ENCODE peak calls at places on chromosomes 4 and X, in seven cellular contexts. F is cardiac muscle cell, U is left ventricle myocardium inferior, A is brain microvascular endothelial cell, G is GM12865, V is fibroblast of lung, E is NB4. O is an unnamed sample.

GRCh38 chrX:29948653-29949052 is 266.7 kb upstream of the MAGEB2 start:
- DNase-seq in F (peak; percentile 57), U (no peak), A (no peak), G (no peak), V (peak; percentile 48), E (no peak), O (no peak)

GRCh38 chrX:71492086-71493065 is 40.5 kb upstream of the OGT start:
- DNase-seq in F (peak; percentile 52), U (peak; percentile 56), A (peak; percentile 51), G (peak; percentile 73), V (peak; percentile 51), E (peak; percentile 46), O (no peak)

GRCh38 chr4:183860110-183860509 is 45.0 kb upstream of the STOX2 start:
- DNase-seq in F (no peak), U (no peak), A (no peak), G (no peak), V (no peak), E (no peak), O (no peak)

GRCh38 chrX:49164589-49165360 is 2.2 kb downstream of the MAGIX start:
- DNase-seq in F (no peak), U (no peak), A (no peak), G (no peak), V (no peak), E (no peak), O (no peak)

GRCh38 chr4:43680416-43680815 is 768.2 kb downstream of the KCTD8 start:
- DNase-seq in F (no peak), U (no peak), A (no peak), G (no peak), V (no peak), E (no peak), O (no peak)

GRCh38 chr4:86274642-86275041 is 85.2 kb downstream of the MAPK10 start:
- DNase-seq in F (no peak), U (no peak), A (no peak), G (no peak), V (no peak), E (no peak), O (no peak)

GRCh38 chr4:61041527-61041926 is 158.6 kb upstream of the ADGRL3 start:
- DNase-seq in F (no peak), U (no peak), A (no peak), G (no peak), V (no peak), E (no peak), O (no peak)

GRCh38 chr4:118969359-118969758 is 80.7 kb downstream of the SYNPO2 start:
- DNase-seq in F (peak; percentile 80), U (peak; percentile 51), A (peak; percentile 70), G (peak; percentile 18), V (peak; percentile 68), E (peak; percentile 70), O (no peak)

GRCh38 chrX:2960861-2961515 is 31.8 kb upstream of the ARSD start:
- DNase-seq in F (no peak), U (no peak), A (no peak), G (no peak), V (no peak), E (no peak), O (no peak)

GRCh38 chr4:112099701-112100289 is 45.5 kb upstream of the FAM241A start:
- DNase-seq in F (peak; percentile 79), U (no peak), A (no peak), G (peak; percentile 57), V (peak; percentile 50), E (peak; percentile 65), O (peak; percentile 31)

GRCh38 chr4:52407545-52407944 is 251.6 kb downstream of the USP46 start:
- DNase-seq in F (no peak), U (no peak), A (no peak), G (no peak), V (no peak), E (no peak), O (no peak)

GRCh38 chrX:135213200-135213844 is 38.5 kb upstream of the ETDA start:
- DNase-seq in F (no peak), U (no peak), A (no peak), G (peak; percentile 15), V (no peak), E (no peak), O (no peak)

GRCh38 chr4:6403400-6403685 is 69.1 kb downstream of the PPP2R2C start:
- DNase-seq in F (peak; percentile 20), U (no peak), A (no peak), G (no peak), V (no peak), E (no peak), O (no peak)

GRCh38 chrX:17525762-17526555 is 151.0 kb downstream of the NHS start:
- DNase-seq in F (peak; percentile 26), U (no peak), A (no peak), G (no peak), V (peak; percentile 45), E (no peak), O (peak; percentile 33)

GRCh38 chr4:51906167-51906647 is 63.3 kb downstream of the DCUN1D4 start:
- DNase-seq in F (peak; percentile 12), U (no peak), A (no peak), G (peak; percentile 75), V (peak; percentile 49), E (peak; percentile 85), O (no peak)

GRCh38 chr4:109462802-109463201 is 29.2 kb downstream of the SEC24B start:
- DNase-seq in F (no peak), U (no peak), A (no peak), G (no peak), V (no peak), E (no peak), O (no peak)

GRCh38 chr4:39606747-39607146 is 31.9 kb downstream of the SMIM14 start:
- DNase-seq in F (no peak), U (no peak), A (no peak), G (no peak), V (no peak), E (no peak), O (no peak)

GRCh38 chr4:39613093-39613656 is 25.5 kb downstream of the SMIM14 start:
- DNase-seq in F (no peak), U (no peak), A (no peak), G (peak; percentile 75), V (peak; percentile 59), E (no peak), O (no peak)

GRCh38 chr4:39614487-39615162 is 24.0 kb downstream of the SMIM14 start:
- DNase-seq in F (peak; percentile 69), U (no peak), A (peak; percentile 29), G (peak; percentile 41), V (peak; percentile 93), E (no peak), O (peak; percentile 32)

DNA sequence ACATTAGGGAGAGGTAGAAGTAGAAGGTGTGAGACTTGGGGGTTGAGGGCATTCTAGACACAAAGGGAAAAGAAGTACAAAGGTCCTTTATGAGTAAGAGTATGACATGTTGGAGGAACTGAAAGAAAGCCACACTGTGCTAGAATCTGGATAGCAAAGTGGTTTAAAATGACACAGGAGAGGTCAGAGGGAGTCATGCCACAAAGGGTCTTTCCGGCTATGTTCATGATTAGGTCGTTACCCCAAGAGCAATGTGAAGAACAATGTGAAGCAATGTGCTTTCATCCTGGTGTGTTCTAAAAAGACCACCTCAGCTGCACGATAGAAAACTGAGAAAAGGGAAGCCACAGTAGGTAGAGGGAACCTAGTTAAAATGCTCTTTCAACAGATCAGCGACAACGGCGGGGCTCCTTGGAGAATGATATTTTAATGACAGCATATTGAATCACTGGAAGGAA is 29.2 kb downstream of the SMIM14 start:
- DNase-seq in F (no peak), U (no peak), A (no peak), G (peak; percentile 93), V (peak; percentile 16), E (peak; percentile 79), O (no peak)
- H3K4me3 ChIP-seq in F (no peak overlapping the region), U (no peak overlapping the region), A (no peak overlapping the region), G (peak overlapping the region; percentile 23), V (no peak overlapping the region), E (peak overlapping the region; percentile 51), O (no peak overlapping the region)

DNA sequence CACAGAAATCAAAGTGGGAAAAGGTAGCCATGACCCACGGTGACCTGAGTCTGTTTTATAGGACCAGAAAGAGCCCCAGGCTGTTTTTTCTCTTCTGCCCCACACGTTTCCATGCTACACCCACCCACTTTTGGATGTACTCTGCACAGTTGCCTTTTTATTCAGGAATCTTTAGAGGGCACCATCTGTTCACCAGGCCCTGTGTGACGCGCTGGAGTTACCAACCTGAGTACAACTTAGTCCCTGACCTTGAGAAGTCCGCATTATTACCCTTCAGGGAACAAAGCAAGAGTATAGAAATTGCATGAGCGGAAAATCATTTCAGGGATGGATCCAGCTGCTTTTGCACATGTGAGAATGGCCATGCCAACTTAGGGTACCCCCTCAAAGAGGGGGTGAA is 207.8 kb upstream of the GATB start:
- DNase-seq in F (no peak), U (no peak), A (no peak), G (no peak), V (no peak), E (no peak), O (no peak)
- TF ChIP-seq CTCF in F (no peak), U (no peak), A (no peak), G (no peak), V (no peak), E (no peak), O (no peak)

DNA sequence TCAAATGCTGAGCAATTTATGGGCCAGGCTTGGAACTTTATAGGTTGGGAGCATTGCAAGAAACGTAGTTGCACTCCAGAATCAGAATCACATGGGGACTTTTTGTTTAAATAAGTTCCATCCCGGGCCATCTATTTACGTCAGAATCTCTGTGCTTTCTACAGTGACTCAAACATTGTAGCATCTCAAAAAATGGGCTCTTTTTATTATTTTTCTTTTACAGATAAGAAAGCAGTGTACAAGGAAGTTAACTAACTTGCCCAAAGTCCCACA is 10.2 kb downstream of the CC2D2A start:
- DNase-seq in F (peak; percentile 51), U (no peak), A (peak; percentile 78), G (no peak), V (peak; percentile 55), E (no peak), O (peak; percentile 49)
- H3K4me3 ChIP-seq in F (peak overlapping the region; percentile 28), U (peak overlapping the region; percentile 59), A (peak overlapping the region; percentile 71), G (no peak overlapping the region), V (peak overlapping the region; percentile 61), E (no peak overlapping the region), O (peak overlapping the region; percentile 73)

GRCh38 chr4:138499627-138500026 is 257.5 kb upstream of the SLC7A11 start:
- DNase-seq in F (no peak), U (no peak), A (no peak), G (peak; percentile 22), V (no peak), E (no peak), O (no peak)
- TF ChIP-seq CTCF in F (no peak), U (no peak), A (no peak), G (no peak), V (no peak), E (no peak), O (no peak)

DNA sequence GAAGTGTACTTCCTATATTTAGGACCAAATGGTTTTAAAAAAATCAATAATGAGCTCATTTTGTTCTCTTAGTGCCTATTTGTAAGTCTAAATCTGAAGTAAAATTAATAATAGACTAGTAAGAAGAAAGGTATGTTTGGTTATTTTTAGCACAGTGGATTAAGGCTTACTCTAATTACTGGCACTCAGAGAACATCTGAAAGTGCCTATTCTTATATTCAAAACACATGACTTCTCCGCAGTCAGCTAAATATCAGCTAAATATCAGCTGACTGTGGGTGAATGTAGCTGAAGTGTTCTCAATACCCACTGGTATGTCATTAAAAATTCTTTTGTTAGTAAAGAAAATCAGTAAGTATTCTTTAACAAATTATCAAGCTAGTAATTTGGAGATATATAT is 6.0 kb downstream of the AP1S2 start:
- DNase-seq in F (no peak), U (no peak), A (no peak), G (no peak), V (peak; percentile 42), E (no peak), O (no peak)
- H3K4me3 ChIP-seq in F (no peak overlapping the region), U (peak overlapping the region; percentile 27), A (no peak overlapping the region), G (no peak overlapping the region), V (no peak overlapping the region), E (no peak overlapping the region), O (no peak overlapping the region)

O was measured in AG09309.